ENCODE peak calls at places on chromosomes 4 and X, in nine cellular contexts. O is left ventricle myocardium inferior; K is heart right ventricle; L is CD8-positive, alpha-beta T cell; R is colonic mucosa; D is tibial nerve; F is breast epithelium; N is stomach; Q is tibial artery. S is an unnamed sample. For H3K36me3, the result is how much of the 10 kb centered on the place peaks cover.

GRCh38 chr4:33467291-33467690 is 2747.1 kb downstream of the PCDH7 start:
- DNase-seq in R (no peak), K (no peak), D (no peak), O (no peak), N (no peak), L (no peak), Q (no peak), F (no peak), S (no peak)

GRCh38 chr4:56215138-56215793 is 172.0 kb downstream of the AASDH start:
- DNase-seq in N (no peak), O (no peak), Q (no peak), L (no peak), D (no peak), F (no peak), K (no peak), R (no peak), S (no peak)

GRCh38 chr4:680931-681645 is 6.7 kb downstream of the MYL5 start:
- DNase-seq in N (peak), K (peak), F (peak), L (no peak), R (peak), D (no peak), O (peak), Q (peak), S (no peak)

GRCh38 chr4:112082954-112083586 is 62.2 kb upstream of the FAM241A start:
- DNase-seq in O (no peak), R (peak), N (no peak), K (no peak), L (no peak), D (no peak), Q (no peak), F (no peak), S (no peak)

GRCh38 chr4:153205028-153205648 is 895 bp downstream of the TRIM2 start:
- DNase-seq in D (no peak), N (peak), L (no peak), R (peak), K (no peak), F (no peak), Q (no peak), O (no peak), S (peak)

GRCh38 chr4:181323061-181323460 is 920.1 kb upstream of the TENM3 start:
- DNase-seq in R (no peak), L (no peak), O (no peak), F (no peak), D (no peak), Q (no peak), N (no peak), K (no peak), S (no peak)

GRCh38 chr4:112203593-112203992 is 28.0 kb upstream of the AP1AR start:
- DNase-seq in D (no peak), N (no peak), L (no peak), K (no peak), O (no peak), R (no peak), F (no peak), Q (no peak), S (no peak)

GRCh38 chr4:128601992-128602695 is 207.4 kb upstream of the JADE1 start:
- DNase-seq in L (no peak), K (no peak), O (peak), Q (peak), R (no peak), D (no peak), F (no peak), N (no peak), S (no peak)

GRCh38 chr4:1008840-1009646 is 2.4 kb upstream of the FGFRL1 start:
- DNase-seq in R (peak), F (no peak), K (peak), O (peak), L (no peak), N (peak), Q (peak), D (no peak), S (peak)

GRCh38 chr4:186058253-186058979 is 10.5 kb upstream of the TLR3 start:
- DNase-seq in L (no peak), Q (no peak), K (no peak), N (no peak), R (no peak), O (no peak), F (no peak), D (no peak), S (no peak)

GRCh38 chr4:153651041-153651960 is 32.8 kb upstream of the TLR2 start:
- DNase-seq in Q (peak), N (no peak), L (no peak), K (peak), D (peak), R (no peak), O (peak), F (no peak), S (no peak)

GRCh38 chrX:56793533-56794320 is 64.7 kb downstream of the NBDY start:
- DNase-seq in K (no peak), D (no peak), O (no peak), Q (no peak), L (no peak), F (no peak), N (peak), R (peak), S (no peak)

GRCh38 chr4:145602129-145602760 is 16.9 kb upstream of the MMAA start:
- DNase-seq in Q (no peak), R (no peak), D (no peak), L (no peak), N (no peak), O (no peak), F (no peak), K (no peak), S (no peak)

GRCh38 chr4:122783301-122784215 is 43.1 kb upstream of the FGF2 start:
- DNase-seq in N (no peak), L (no peak), Q (peak), R (no peak), D (no peak), O (peak), F (no peak), K (peak), S (no peak)

GRCh38 chr4:48904101-48904500 is 2.5 kb downstream of the OCIAD2 start:
- DNase-seq in D (no peak), N (no peak), L (no peak), Q (no peak), R (no peak), O (no peak), K (no peak), F (no peak), S (no peak)

GRCh38 chr4:123037809-123038208 is 115.4 kb upstream of the NUDT6 start:
- DNase-seq in L (no peak), K (no peak), F (no peak), R (no peak), Q (no peak), N (no peak), O (no peak), D (no peak), S (no peak)

GRCh38 chrX:143429021-143429570 is 88.2 kb downstream of the SPANXN3 start:
- DNase-seq in N (no peak), K (no peak), F (no peak), O (no peak), Q (no peak), R (no peak), D (no peak), L (no peak), S (no peak)

GRCh38 chr4:122091836-122092235 is 60.3 kb upstream of the BLTP1 start:
- DNase-seq in Q (no peak), N (no peak), R (no peak), O (no peak), D (no peak), L (no peak), F (no peak), K (no peak), S (no peak)

GRCh38 chr4:80266267-80266901 is at the start of gene FGF5:
- DNase-seq in N (no peak), Q (peak), R (no peak), K (peak), D (peak), F (no peak), L (no peak), O (peak), S (peak)

GRCh38 chrX:125378205-125378604 is 58.5 kb downstream of the TEX13C start:
- DNase-seq in D (no peak), K (no peak), Q (no peak), R (no peak), L (no peak), O (no peak), F (no peak), N (no peak), S (no peak)

DNA sequence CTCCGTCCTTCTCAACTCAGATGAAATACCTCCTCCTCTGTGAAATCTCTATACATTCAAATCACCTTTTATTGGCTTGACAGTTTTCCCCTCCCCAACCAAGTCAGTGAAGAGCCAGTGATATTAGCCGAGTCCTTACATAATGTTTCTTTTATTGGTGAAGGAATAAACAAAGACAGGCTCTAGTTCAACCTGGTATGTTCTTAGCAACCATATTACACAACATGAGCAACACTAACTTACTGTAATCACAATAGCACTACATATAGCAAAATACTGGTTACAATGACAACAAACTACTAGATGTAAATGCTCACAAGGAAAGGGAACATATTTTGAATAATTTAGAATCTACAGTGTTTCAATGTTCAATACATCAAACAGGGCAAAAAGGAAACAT is 19.9 kb downstream of the DHX15 start:
- DNase-seq in Q (no peak), N (no peak), L (no peak), R (no peak), D (no peak), K (no peak), F (no peak), O (no peak), S (no peak)
- H3K36me3 ChIP-seq in Q (under half), N (under half), L (under half), R (under half), D (under half), K (under half), F (under half), O (under half), S (under half)

GRCh38 chr4:21697583-21697982 is 251.0 kb downstream of the KCNIP4 start:
- DNase-seq in K (no peak), L (no peak), Q (no peak), D (no peak), R (no peak), F (no peak), N (peak), O (no peak), S (no peak)

GRCh38 chr4:21688596-21689265 is 259.8 kb downstream of the KCNIP4 start:
- DNase-seq in D (no peak), O (no peak), N (no peak), Q (no peak), F (no peak), R (no peak), K (no peak), L (no peak), S (no peak)

DNA sequence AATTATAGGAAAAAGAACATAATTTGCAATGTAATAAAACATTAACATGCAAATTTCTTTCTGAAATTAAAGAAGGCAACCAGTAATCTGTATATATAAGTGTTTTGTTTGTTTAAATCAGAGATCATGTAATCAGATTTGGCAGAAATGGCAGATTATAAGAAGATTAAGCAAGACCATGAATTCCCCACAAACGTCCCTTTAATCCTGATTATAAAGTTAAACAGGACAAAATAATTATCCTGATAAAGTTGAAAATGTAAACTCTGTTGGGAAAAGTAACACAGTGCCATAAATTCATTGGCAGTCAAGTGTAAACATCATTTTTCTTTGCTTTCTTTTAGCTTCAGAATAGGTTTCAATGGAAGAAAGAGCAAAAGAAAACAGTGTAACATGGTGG is 256.4 kb downstream of the KCNIP4 start:
- DNase-seq in L (no peak), R (no peak), F (no peak), D (no peak), N (no peak), K (no peak), Q (no peak), O (no peak), S (no peak)
- H3K36me3 ChIP-seq in L (under half), R (under half), F (under half), D (under half), N (under half), K (under half), Q (under half), O (under half), S (under half)

GRCh38 chrX:1389993-1390285 is 2.0 kb downstream of the SLC25A6 start:
- DNase-seq in O (no peak), R (no peak), Q (no peak), F (no peak), L (no peak), D (no peak), N (no peak), K (no peak), S (no peak)

GRCh38 chrX:1391370-1391706 is 575 bp downstream of the SLC25A6 start:
- DNase-seq in N (no peak), K (no peak), O (no peak), F (peak), D (no peak), Q (no peak), L (peak), R (peak), S (no peak)

GRCh38 chrX:1390621-1391369 is 1.1 kb downstream of the SLC25A6 start:
- DNase-seq in O (no peak), F (peak), N (peak), K (no peak), R (no peak), L (no peak), Q (peak), D (no peak), S (no peak)

GRCh38 chrX:1388651-1389050 is 3.3 kb downstream of the SLC25A6 start:
- DNase-seq in O (no peak), K (no peak), D (no peak), Q (no peak), R (no peak), L (no peak), N (peak), F (no peak), S (no peak)

GRCh38 chrX:1389181-1389992 is 2.5 kb downstream of the SLC25A6 start:
- DNase-seq in L (no peak), R (no peak), F (peak), D (no peak), O (no peak), K (no peak), Q (no peak), N (peak), S (no peak)
- H3K36me3 ChIP-seq in L (half or more), R (under half), F (under half), D (half or more), O (half or more), K (under half), Q (half or more), N (half or more), S (under half)

GRCh38 chrX:71556026-71556425 is 22.2 kb upstream of the GCNA start:
- DNase-seq in R (no peak), F (no peak), O (no peak), K (no peak), D (no peak), L (no peak), N (no peak), Q (no peak), S (no peak)

GRCh38 chrX:71563921-71564320 is 14.3 kb upstream of the GCNA start:
- DNase-seq in L (no peak), R (no peak), O (no peak), K (no peak), N (no peak), D (no peak), Q (no peak), F (no peak), S (no peak)

GRCh38 chrX:71558920-71559319 is 19.3 kb upstream of the GCNA start:
- DNase-seq in D (no peak), K (no peak), N (no peak), Q (no peak), L (no peak), F (no peak), O (no peak), R (no peak), S (no peak)
- H3K36me3 ChIP-seq in D (half or more), K (under half), N (under half), Q (half or more), L (half or more), F (under half), O (half or more), R (under half), S (under half)